ENCODE peak calls at places on chromosomes 4 and X, in six cellular contexts. P is cortex of kidney, A is GM04503, O is AG09309, G is T-helper 2 cell, D is NCI-H1436. U is an unnamed sample.

GRCh38 chr4:141905751-141906150 is 269.4 kb downstream of the IL15 start:
- DNase-seq in A (peak; percentile 93), P (no peak), G (no peak), O (peak; percentile 91), D (no peak), U (no peak)

GRCh38 chr4:184825394-184826314 is at the start of gene ACSL1:
- DNase-seq in A (no peak), O (no peak), D (peak; percentile 56), P (no peak), G (peak; percentile 73), U (peak; percentile 85)

GRCh38 chrX:103063191-103063845 is 653 bp downstream of the BEX1 start:
- DNase-seq in O (no peak), P (no peak), D (peak; percentile 37), A (no peak), G (no peak), U (peak; percentile 16)

GRCh38 chrX:12329476-12329875 is 191.2 kb downstream of the FRMPD4 start:
- DNase-seq in G (no peak), D (no peak), A (no peak), P (no peak), O (no peak), U (no peak)

GRCh38 chr4:177448850-177449249 is 6.6 kb upstream of the AGA start:
- DNase-seq in P (no peak), O (peak; percentile 46), D (no peak), G (no peak), A (peak; percentile 59), U (no peak)

GRCh38 chr4:185709802-185710486 is 102.0 kb downstream of the SORBS2 start:
- DNase-seq in P (no peak), A (no peak), G (no peak), D (no peak), O (no peak), U (no peak)

GRCh38 chr4:112099701-112100289 is 45.5 kb upstream of the FAM241A start:
- DNase-seq in G (no peak), D (peak; percentile 7), P (no peak), A (no peak), O (peak; percentile 31), U (no peak)

GRCh38 chrX:8632949-8633348 is 99.0 kb downstream of the ANOS1 start:
- DNase-seq in G (no peak), A (no peak), P (no peak), O (no peak), D (no peak), U (no peak)

GRCh38 chrX:49310371-49310770 is 6.9 kb downstream of the GAGE10 start:
- DNase-seq in P (no peak), D (no peak), G (no peak), O (no peak), A (no peak), U (no peak)

GRCh38 chr4:85028910-85029309 is 62.4 kb upstream of the WDFY3 start:
- DNase-seq in G (no peak), D (no peak), P (no peak), O (no peak), A (peak; percentile 7), U (peak; percentile 67)

GRCh38 chrX:49291615-49292337 is 11.7 kb upstream of the GAGE10 start:
- DNase-seq in G (peak; percentile 49), D (no peak), P (no peak), A (no peak), O (no peak), U (peak; percentile 61)

GRCh38 chr4:129218355-129218754 is 122.4 kb downstream of the C4orf33 start:
- DNase-seq in P (no peak), O (no peak), D (peak; percentile 63), A (no peak), G (no peak), U (peak; percentile 61)

GRCh38 chr4:8176547-8177399 is 18.2 kb upstream of the ABLIM2 start:
- DNase-seq in D (peak; percentile 13), P (no peak), G (peak; percentile 28), A (no peak), O (no peak), U (peak; percentile 44)

GRCh38 chr4:77619408-77619807 is 13.8 kb downstream of the CXCL13 start:
- DNase-seq in G (no peak), D (no peak), A (no peak), O (no peak), P (no peak), U (no peak)

U was measured in NCI-H1417.